ENCODE peak calls at places on chromosomes 16 and 17, in seven cellular contexts. One of them, this sample, is unnamed.

GRCh38 chr17:27456681-27457404 is 595 bp downstream of the KSR1 start:
- DNase-seq in uterus: no peak
- DNase-seq in A549: no peak
- DNase-seq in IMR-90: no peak
- DNase-seq in colonic mucosa: no peak
- DNase-seq in iPS DF 6.9: no peak
- DNase-seq in endodermal cell: peak
- DNase-seq in this sample: no peak

GRCh38 chr16:11621539-11621919 is 34.8 kb upstream of the LITAF start:
- DNase-seq in IMR-90: no peak
- DNase-seq in iPS DF 6.9: no peak
- DNase-seq in colonic mucosa: no peak
- DNase-seq in endodermal cell: no peak
- DNase-seq in uterus: no peak
- DNase-seq in A549: no peak
- DNase-seq in this sample: no peak

GRCh38 chr16:54216268-54217187 is 70.1 kb downstream of the IRX3 start:
- DNase-seq in IMR-90: no peak
- DNase-seq in endodermal cell: no peak
- DNase-seq in A549: no peak
- DNase-seq in uterus: no peak
- DNase-seq in colonic mucosa: no peak
- DNase-seq in iPS DF 6.9: no peak
- DNase-seq in this sample: no peak

GRCh38 chr16:912322-912683 is 58.5 kb downstream of the LMF1 start:
- DNase-seq in endodermal cell: no peak
- DNase-seq in A549: no peak
- DNase-seq in IMR-90: no peak
- DNase-seq in colonic mucosa: no peak
- DNase-seq in uterus: no peak
- DNase-seq in iPS DF 6.9: no peak
- DNase-seq in this sample: no peak

GRCh38 chr16:86844691-86845090 is 266.3 kb downstream of the FOXL1 start:
- DNase-seq in iPS DF 6.9: no peak
- DNase-seq in colonic mucosa: no peak
- DNase-seq in uterus: no peak
- DNase-seq in IMR-90: no peak
- DNase-seq in A549: no peak
- DNase-seq in endodermal cell: no peak
- DNase-seq in this sample: no peak

GRCh38 chr16:72066747-72067146 is 3.7 kb downstream of the HPR start:
- DNase-seq in iPS DF 6.9: peak
- DNase-seq in endodermal cell: no peak
- DNase-seq in A549: peak
- DNase-seq in colonic mucosa: no peak
- DNase-seq in IMR-90: peak
- DNase-seq in uterus: no peak
- DNase-seq in this sample: peak

GRCh38 chr17:81164464-81165245 is 652 bp upstream of the PVALEF start:
- DNase-seq in IMR-90: no peak
- DNase-seq in A549: no peak
- DNase-seq in uterus: no peak
- DNase-seq in endodermal cell: peak
- DNase-seq in colonic mucosa: no peak
- DNase-seq in iPS DF 6.9: no peak
- DNase-seq in this sample: no peak

GRCh38 chr16:16037521-16037920 is 88.1 kb downstream of the ABCC1 start:
- DNase-seq in uterus: no peak
- DNase-seq in iPS DF 6.9: no peak
- DNase-seq in endodermal cell: no peak
- DNase-seq in colonic mucosa: no peak
- DNase-seq in A549: no peak
- DNase-seq in IMR-90: no peak
- DNase-seq in this sample: no peak

GRCh38 chr16:17483266-17483864 is 12.6 kb upstream of the XYLT1 start:
- DNase-seq in uterus: no peak
- DNase-seq in colonic mucosa: no peak
- DNase-seq in A549: no peak
- DNase-seq in iPS DF 6.9: no peak
- DNase-seq in IMR-90: no peak
- DNase-seq in endodermal cell: no peak
- DNase-seq in this sample: no peak

GRCh38 chr16:2768403-2769089 is 8.5 kb downstream of the ELOB start:
- DNase-seq in colonic mucosa: no peak
- DNase-seq in endodermal cell: no peak
- DNase-seq in A549: no peak
- DNase-seq in uterus: no peak
- DNase-seq in IMR-90: no peak
- DNase-seq in iPS DF 6.9: no peak
- DNase-seq in this sample: no peak
- H3K4me3 ChIP-seq in colonic mucosa: no peak
- H3K4me3 ChIP-seq in endodermal cell: no peak
- H3K4me3 ChIP-seq in A549: no peak
- H3K4me3 ChIP-seq in uterus: no peak
- H3K4me3 ChIP-seq in IMR-90: no peak
- H3K4me3 ChIP-seq in iPS DF 6.9: no peak
- H3K4me3 ChIP-seq in this sample: no peak

GRCh38 chr17:40316571-40317344 is 7.8 kb downstream of the RARA start:
- DNase-seq in IMR-90: peak
- DNase-seq in colonic mucosa: peak
- DNase-seq in A549: peak
- DNase-seq in iPS DF 6.9: no peak
- DNase-seq in uterus: peak
- DNase-seq in endodermal cell: peak
- DNase-seq in this sample: peak
- H3K4me3 ChIP-seq in IMR-90: no peak
- H3K4me3 ChIP-seq in colonic mucosa: peak
- H3K4me3 ChIP-seq in A549: peak
- H3K4me3 ChIP-seq in iPS DF 6.9: peak
- H3K4me3 ChIP-seq in uterus: peak
- H3K4me3 ChIP-seq in endodermal cell: peak
- H3K4me3 ChIP-seq in this sample: peak

DNA sequence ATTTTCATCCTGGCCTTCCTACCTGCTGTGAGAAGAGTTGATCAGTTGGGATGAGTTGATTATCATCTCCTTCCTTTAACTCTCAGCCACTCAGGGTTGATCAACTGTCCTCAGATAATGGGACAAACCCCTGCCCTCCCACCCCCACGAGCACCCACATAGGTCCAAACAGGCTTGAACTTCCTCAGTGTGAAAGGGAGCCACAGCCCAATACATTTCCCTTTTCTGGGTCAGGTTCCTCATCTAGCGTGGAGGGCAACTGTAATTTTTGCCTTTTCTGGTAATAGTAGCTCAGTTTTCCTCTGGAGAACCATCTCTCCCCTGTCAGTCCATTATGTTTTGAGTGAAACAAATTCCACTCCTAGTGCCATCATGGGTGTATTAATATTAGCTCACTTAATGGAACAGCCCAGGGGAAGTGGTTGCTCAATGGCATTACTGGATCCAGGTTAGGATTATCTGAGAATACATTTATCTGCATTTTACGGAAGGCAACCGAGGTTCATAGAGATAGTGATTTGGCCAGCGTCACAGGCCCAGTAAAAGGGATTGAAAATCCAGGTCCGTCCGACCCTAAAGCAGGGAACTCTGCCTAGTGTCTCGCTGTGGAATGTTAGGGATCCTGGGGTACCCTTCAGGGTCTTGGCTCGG is 476 bp upstream of the LPCAT2 start:
- DNase-seq in endodermal cell: peak
- DNase-seq in iPS DF 6.9: no peak
- DNase-seq in uterus: no peak
- DNase-seq in IMR-90: no peak
- DNase-seq in colonic mucosa: no peak
- DNase-seq in A549: no peak
- DNase-seq in this sample: no peak
- H3K4me3 ChIP-seq in endodermal cell: no peak
- H3K4me3 ChIP-seq in iPS DF 6.9: peak
- H3K4me3 ChIP-seq in uterus: peak
- H3K4me3 ChIP-seq in IMR-90: no peak
- H3K4me3 ChIP-seq in colonic mucosa: peak
- H3K4me3 ChIP-seq in A549: peak
- H3K4me3 ChIP-seq in this sample: peak

DNA sequence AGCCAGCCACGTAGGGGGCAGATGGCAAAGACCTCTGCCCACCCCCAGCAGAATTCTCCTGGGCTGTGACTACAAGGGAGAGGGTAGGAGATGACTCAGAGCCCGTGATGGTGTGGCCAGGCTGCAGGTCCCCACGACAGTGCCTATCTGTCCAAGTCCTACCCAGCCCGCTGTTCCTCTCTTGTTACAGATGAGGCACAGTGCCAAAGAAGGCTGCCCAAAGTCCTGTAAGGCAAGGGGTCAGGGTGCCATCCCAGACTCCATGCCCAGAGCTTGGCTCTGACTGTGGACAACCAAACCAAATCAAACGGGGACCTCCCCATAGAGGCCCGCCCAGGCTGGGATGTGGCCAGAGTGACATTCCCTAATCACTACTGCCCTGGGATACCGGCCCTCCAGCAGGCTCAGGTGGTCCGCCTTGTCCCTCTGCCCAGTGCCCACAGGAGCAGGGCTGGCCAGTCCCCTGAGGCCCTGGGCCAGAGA is 12.6 kb upstream of the BCAR1 start:
- DNase-seq in A549: no peak
- DNase-seq in iPS DF 6.9: no peak
- DNase-seq in endodermal cell: no peak
- DNase-seq in colonic mucosa: no peak
- DNase-seq in uterus: no peak
- DNase-seq in IMR-90: no peak
- DNase-seq in this sample: no peak
- H3K4me3 ChIP-seq in A549: peak
- H3K4me3 ChIP-seq in iPS DF 6.9: no peak
- H3K4me3 ChIP-seq in endodermal cell: peak
- H3K4me3 ChIP-seq in colonic mucosa: peak
- H3K4me3 ChIP-seq in uterus: peak
- H3K4me3 ChIP-seq in IMR-90: peak
- H3K4me3 ChIP-seq in this sample: peak

DNA sequence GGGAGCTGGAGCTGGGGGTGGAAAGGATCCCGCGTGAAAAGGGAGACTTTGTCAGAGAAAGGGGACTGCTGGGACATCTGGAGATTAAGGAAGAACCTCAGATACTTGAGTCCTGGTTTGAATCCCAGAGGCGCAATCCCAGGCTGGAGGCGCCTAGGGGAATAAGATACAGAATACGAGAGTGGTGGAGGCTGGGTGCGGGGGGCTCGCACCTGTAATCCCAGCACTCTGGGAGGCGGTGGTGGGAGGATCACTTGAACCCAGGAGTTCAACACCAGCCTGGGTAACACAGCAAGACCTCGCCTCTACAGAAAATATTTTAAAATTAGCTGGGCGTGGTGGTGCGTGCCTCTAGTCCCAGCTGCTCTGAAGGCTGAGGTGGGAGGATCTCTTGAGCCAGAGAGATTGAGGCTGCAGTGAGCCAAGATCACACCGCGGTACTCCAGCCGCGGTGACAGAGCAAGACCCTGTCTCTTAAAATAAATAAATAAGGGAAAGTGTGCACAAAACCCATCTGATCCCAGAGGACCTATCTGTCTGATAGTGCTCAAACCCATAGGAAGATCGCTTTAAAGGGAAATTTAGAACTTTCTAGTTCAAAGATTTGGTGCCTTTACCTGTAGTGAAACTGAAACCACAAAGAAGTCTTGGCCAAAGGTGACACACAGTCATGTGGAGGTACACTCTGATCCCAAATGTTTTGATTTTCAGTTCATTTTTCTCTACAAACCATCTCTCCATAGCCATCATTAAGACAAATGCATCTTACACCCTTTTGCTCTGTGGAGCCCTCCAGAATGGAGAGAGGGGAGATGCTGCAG is 625 bp upstream of the SCRN2 start:
- DNase-seq in colonic mucosa: no peak
- DNase-seq in iPS DF 6.9: no peak
- DNase-seq in A549: no peak
- DNase-seq in uterus: no peak
- DNase-seq in IMR-90: no peak
- DNase-seq in endodermal cell: no peak
- DNase-seq in this sample: no peak
- H3K4me3 ChIP-seq in colonic mucosa: peak
- H3K4me3 ChIP-seq in iPS DF 6.9: no peak
- H3K4me3 ChIP-seq in A549: no peak
- H3K4me3 ChIP-seq in uterus: no peak
- H3K4me3 ChIP-seq in IMR-90: peak
- H3K4me3 ChIP-seq in endodermal cell: no peak
- H3K4me3 ChIP-seq in this sample: peak